ENCODE peak calls at places on chromosomes 1 and 21, in eight cellular contexts. L is heart left ventricle, Z is BJ, Q is HL-60, G is bronchial epithelial cell, P is astrocyte of the spinal cord, A is astrocyte of the cerebellum, D is fibroblast of lung. K is an unnamed sample.

GRCh38 chr1:50308883-50309282 is 114.4 kb downstream of the DMRTA2 start:
- DNase-seq in L (peak), Z (no peak), Q (no peak), G (peak), P (peak), A (peak), D (peak), K (no peak)

GRCh38 chr21:35995522-35996088 is 64.7 kb downstream of the SETD4 start:
- DNase-seq in L (no peak), Z (no peak), Q (no peak), G (no peak), P (no peak), A (no peak), D (no peak), K (no peak)

GRCh38 chr1:233304489-233305102 is 9.1 kb upstream of the PCNX2 start:
- DNase-seq in L (no peak), Z (no peak), Q (no peak), G (peak), P (peak), A (peak), D (peak), K (no peak)

GRCh38 chr1:204651843-204652421 is 33.6 kb downstream of the LRRN2 start:
- DNase-seq in L (no peak), Z (no peak), Q (no peak), G (no peak), P (no peak), A (no peak), D (no peak), K (no peak)

GRCh38 chr1:233025156-233025555 is 74.7 kb downstream of the NTPCR start:
- DNase-seq in L (peak), Z (no peak), Q (no peak), G (no peak), P (peak), A (peak), D (no peak), K (no peak)

GRCh38 chr1:71587961-71588360 is 507.1 kb upstream of the ZRANB2 start:
- DNase-seq in L (no peak), Z (peak), Q (no peak), G (peak), P (peak), A (peak), D (peak), K (no peak)

GRCh38 chr1:57424231-57425027 is 569 bp upstream of the DAB1 start:
- DNase-seq in L (peak), Z (no peak), Q (no peak), G (no peak), P (peak), A (no peak), D (peak), K (no peak)

GRCh38 chr1:29235955-29236742 is at the start of gene PTPRU:
- DNase-seq in L (peak), Z (no peak), Q (peak), G (peak), P (peak), A (no peak), D (peak), K (no peak)

GRCh38 chr1:240854367-240854766 is 242.4 kb upstream of the GREM2 start:
- DNase-seq in L (no peak), Z (no peak), Q (no peak), G (no peak), P (peak), A (no peak), D (no peak), K (no peak)

GRCh38 chr1:119549719-119550141 is 42.7 kb downstream of the HSD3B1 start:
- DNase-seq in L (no peak), Z (no peak), Q (no peak), G (peak), P (peak), A (peak), D (peak), K (peak)

GRCh38 chr1:181089777-181090505 is 1.4 kb downstream of the IER5 start:
- DNase-seq in L (peak), Z (no peak), Q (no peak), G (peak), P (peak), A (no peak), D (peak), K (no peak)

GRCh38 chr1:59229138-59229537 is 67.8 kb upstream of the FGGY start:
- DNase-seq in L (no peak), Z (no peak), Q (peak), G (peak), P (no peak), A (no peak), D (peak), K (peak)

GRCh38 chr1:231021540-231022031 is 18.5 kb downstream of the FAM89A start:
- DNase-seq in L (no peak), Z (no peak), Q (no peak), G (no peak), P (peak), A (no peak), D (no peak), K (no peak)

GRCh38 chr1:180154003-180154324 is 705 bp upstream of the QSOX1 start:
- DNase-seq in L (no peak), Z (no peak), Q (no peak), G (no peak), P (no peak), A (no peak), D (no peak), K (no peak)

GRCh38 chr1:42846257-42847110 is at the start of gene ZNF691:
- DNase-seq in L (peak), Z (peak), Q (peak), G (peak), P (peak), A (peak), D (peak), K (peak)

GRCh38 chr1:23403038-23403336 is 21.6 kb downstream of the TCEA3 start:
- DNase-seq in L (no peak), Z (no peak), Q (peak), G (peak), P (peak), A (peak), D (peak), K (no peak)

GRCh38 chr1:77459881-77460280 is 178.1 kb downstream of the AK5 start:
- DNase-seq in L (no peak), Z (no peak), Q (no peak), G (peak), P (no peak), A (no peak), D (no peak), K (no peak)

DNA sequence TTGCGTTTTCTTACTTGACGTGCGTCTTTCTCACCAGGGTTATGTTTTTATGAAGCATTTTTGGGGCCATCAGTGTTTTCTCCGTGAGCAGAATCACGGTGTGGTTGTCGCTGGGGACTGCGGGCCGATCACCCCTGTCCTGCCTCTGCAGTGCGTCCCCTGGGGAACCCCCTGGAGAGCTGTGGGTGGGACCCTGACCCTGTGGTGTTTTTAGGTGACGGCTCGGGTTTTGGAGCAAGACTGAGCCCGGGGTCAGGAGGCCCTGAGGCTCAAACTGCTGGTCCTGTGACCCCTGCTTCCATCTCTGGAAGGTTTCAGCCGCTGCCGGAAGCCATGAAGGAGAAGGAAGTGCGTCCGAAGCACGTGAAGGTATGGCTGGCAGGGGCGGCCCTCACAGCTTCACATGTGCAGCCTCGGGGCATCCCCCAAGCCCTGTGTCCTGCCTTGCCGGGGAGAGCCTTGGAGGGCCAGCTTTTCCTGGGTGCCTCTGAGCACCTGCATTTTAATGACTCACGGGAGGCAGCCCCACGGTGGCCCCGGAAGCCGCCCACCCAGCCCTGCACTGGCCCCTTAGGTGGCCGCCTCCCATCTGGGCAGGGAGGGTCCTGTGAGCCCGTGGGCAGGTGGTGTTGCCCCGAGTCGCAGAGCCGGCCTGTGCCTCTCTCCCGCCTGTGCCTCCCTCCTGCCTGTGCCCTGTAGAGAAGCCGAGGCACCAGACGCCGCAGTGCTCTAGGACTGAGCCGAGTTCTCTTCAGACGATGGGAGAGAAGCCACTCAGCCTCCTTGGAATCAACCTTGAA is 36.7 kb upstream of the DIP2A start:
- DNase-seq in L (peak), Z (no peak), Q (no peak), G (no peak), P (no peak), A (no peak), D (no peak), K (no peak)
- H3K4me3 ChIP-seq in L (no peak), Z (no peak), Q (no peak), G (no peak), P (no peak), A (no peak), D (no peak), K (no peak)

GRCh38 chr1:161382214-161383019 is 14.7 kb upstream of the CFAP126 start:
- DNase-seq in L (no peak), Z (peak), Q (peak), G (peak), P (peak), A (peak), D (peak), K (peak)

GRCh38 chr1:161378014-161378413 is 10.3 kb upstream of the CFAP126 start:
- DNase-seq in L (no peak), Z (no peak), Q (no peak), G (no peak), P (no peak), A (no peak), D (no peak), K (no peak)

GRCh38 chr1:161379071-161379470 is 11.4 kb upstream of the CFAP126 start:
- DNase-seq in L (peak), Z (no peak), Q (no peak), G (no peak), P (no peak), A (no peak), D (no peak), K (no peak)

GRCh38 chr1:161381707-161382106 is 14.0 kb upstream of the CFAP126 start:
- DNase-seq in L (no peak), Z (no peak), Q (no peak), G (no peak), P (no peak), A (no peak), D (no peak), K (no peak)
- TF ChIP-seq CTCF in L (no peak), Z (no peak), Q (no peak), G (no peak), P (no peak), A (no peak), D (no peak), K (no peak)

GRCh38 chr1:11731719-11732283 is 4.1 kb upstream of the AGTRAP start:
- DNase-seq in L (peak), Z (no peak), Q (no peak), G (no peak), P (peak), A (peak), D (peak), K (no peak)
- H3K4me3 ChIP-seq in L (peak), Z (no peak), Q (no peak), G (peak), P (peak), A (peak), D (peak), K (no peak)

GRCh38 chr1:83995649-83996048 is 3.3 kb downstream of the TTLL7 start:
- DNase-seq in L (no peak), Z (no peak), Q (no peak), G (no peak), P (no peak), A (no peak), D (no peak), K (no peak)

GRCh38 chr1:83994111-83994510 is 4.8 kb downstream of the TTLL7 start:
- DNase-seq in L (no peak), Z (no peak), Q (no peak), G (no peak), P (no peak), A (no peak), D (no peak), K (no peak)

GRCh38 chr1:83996175-83996574 is 2.8 kb downstream of the TTLL7 start:
- DNase-seq in L (no peak), Z (no peak), Q (no peak), G (no peak), P (no peak), A (no peak), D (no peak), K (no peak)

GRCh38 chr1:83985048-83985447 is 13.9 kb downstream of the TTLL7 start:
- DNase-seq in L (no peak), Z (no peak), Q (no peak), G (no peak), P (no peak), A (no peak), D (no peak), K (no peak)

DNA sequence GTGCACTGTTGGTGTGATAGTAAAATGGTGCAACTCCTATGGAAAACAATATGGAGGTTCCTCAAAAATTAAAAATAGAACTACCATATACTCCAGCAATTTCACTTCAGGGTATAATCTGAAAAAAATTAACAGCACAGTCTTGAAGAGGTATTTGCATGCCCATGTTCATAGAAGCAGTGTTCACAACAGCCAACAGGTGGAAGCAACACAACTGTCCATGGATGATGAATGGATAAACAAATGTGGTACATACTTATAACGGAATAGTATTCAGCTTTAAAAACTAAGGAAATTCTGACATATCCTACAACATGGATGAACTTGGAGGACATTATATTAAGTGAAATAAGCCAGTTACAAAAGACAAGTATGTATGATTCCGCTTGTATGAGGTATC is 8.2 kb downstream of the TTLL7 start:
- DNase-seq in L (no peak), Z (no peak), Q (no peak), G (peak), P (no peak), A (no peak), D (no peak), K (no peak)
- TF ChIP-seq CTCF in L (no peak), Z (no peak), Q (no peak), G (no peak), P (no peak), A (no peak), D (no peak), K (peak)

DNA sequence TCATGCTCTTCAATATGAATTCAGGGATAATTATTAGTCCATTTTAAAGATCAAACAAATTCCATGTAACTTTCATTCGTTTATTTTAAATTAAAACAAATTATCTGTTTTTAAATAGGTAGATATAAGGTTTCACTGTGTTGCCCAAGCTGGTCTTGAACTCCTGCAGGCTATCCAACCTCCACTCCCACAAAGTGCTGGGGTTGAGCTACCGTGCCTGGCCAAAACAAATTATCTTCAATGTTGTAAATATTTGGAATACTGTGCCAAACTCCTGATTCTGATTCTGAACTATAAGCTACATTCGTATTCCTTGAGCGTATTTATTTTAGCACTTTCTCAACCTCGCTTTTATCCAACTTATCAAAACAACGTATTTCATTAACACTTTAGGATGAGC is 19.6 kb downstream of the AGL start:
- DNase-seq in L (no peak), Z (no peak), Q (no peak), G (no peak), P (no peak), A (no peak), D (no peak), K (no peak)
- H3K4me3 ChIP-seq in L (no peak), Z (no peak), Q (no peak), G (no peak), P (no peak), A (no peak), D (no peak), K (no peak)

GRCh38 chr21:43919283-43919682 is 54.3 kb downstream of the AGPAT3 start:
- DNase-seq in L (no peak), Z (no peak), Q (no peak), G (no peak), P (no peak), A (no peak), D (no peak), K (no peak)

GRCh38 chr21:43918385-43918947 is 53.4 kb downstream of the AGPAT3 start:
- DNase-seq in L (no peak), Z (no peak), Q (no peak), G (no peak), P (no peak), A (no peak), D (no peak), K (no peak)

GRCh38 chr21:43916076-43916475 is 51.1 kb downstream of the AGPAT3 start:
- DNase-seq in L (no peak), Z (no peak), Q (no peak), G (no peak), P (no peak), A (no peak), D (no peak), K (no peak)

GRCh38 chr21:43916691-43917514 is 51.9 kb downstream of the AGPAT3 start:
- DNase-seq in L (no peak), Z (no peak), Q (no peak), G (no peak), P (no peak), A (no peak), D (peak), K (no peak)

GRCh38 chr21:43917515-43918384 is 52.7 kb downstream of the AGPAT3 start:
- DNase-seq in L (no peak), Z (no peak), Q (no peak), G (no peak), P (no peak), A (no peak), D (no peak), K (no peak)
- TF ChIP-seq CTCF in L (no peak), Z (no peak), Q (no peak), G (no peak), P (no peak), A (no peak), D (no peak), K (peak)

DNA sequence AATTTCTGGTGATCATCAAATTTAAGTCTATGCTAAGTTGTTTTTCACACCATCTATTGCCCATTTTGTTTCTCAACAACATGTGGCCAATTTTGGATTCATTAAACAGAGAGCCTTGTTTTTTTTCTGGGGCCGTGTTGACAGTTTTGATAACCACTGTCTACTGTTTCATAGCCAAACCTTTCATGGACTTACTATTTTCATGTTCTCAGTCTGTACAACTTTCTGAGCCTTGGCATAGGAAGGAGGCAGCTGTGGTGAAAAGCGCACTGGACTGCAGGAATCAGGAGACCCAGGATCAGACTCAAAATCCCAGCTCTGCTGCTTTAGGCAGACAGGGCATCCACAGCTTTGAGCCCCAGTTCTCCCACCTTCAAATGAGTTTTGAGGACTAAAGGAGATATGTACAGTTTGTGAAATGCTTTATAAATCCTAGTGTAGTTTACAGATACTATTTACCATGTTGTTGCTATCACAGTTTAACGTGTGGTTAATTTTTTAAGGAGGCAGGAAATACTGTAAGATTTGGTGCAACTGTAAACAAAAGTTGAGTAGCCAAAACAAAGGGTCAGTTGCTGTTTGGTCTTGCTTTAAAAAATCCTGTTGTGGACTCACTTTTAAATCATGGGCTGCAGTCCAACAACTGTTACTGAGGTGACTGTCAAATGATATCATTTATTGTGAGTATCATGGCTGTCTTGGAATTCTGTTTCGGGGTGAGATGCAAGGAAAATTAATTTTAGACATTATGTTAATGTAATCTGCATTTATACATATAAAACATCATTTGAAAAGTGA is 2.9 kb downstream of the MACO1 start:
- DNase-seq in L (no peak), Z (no peak), Q (no peak), G (no peak), P (no peak), A (no peak), D (no peak), K (no peak)
- H3K4me3 ChIP-seq in L (peak), Z (no peak), Q (no peak), G (no peak), P (no peak), A (no peak), D (peak), K (no peak)

GRCh38 chr1:30867537-30867936 is 41.0 kb downstream of the SDC3 start:
- DNase-seq in L (no peak), Z (no peak), Q (no peak), G (no peak), P (no peak), A (no peak), D (no peak), K (no peak)

GRCh38 chr1:30866594-30866993 is 42.0 kb downstream of the SDC3 start:
- DNase-seq in L (no peak), Z (no peak), Q (no peak), G (no peak), P (no peak), A (no peak), D (no peak), K (no peak)

GRCh38 chr1:30863955-30864604 is 44.5 kb downstream of the SDC3 start:
- DNase-seq in L (no peak), Z (no peak), Q (no peak), G (no peak), P (no peak), A (no peak), D (no peak), K (no peak)

GRCh38 chr1:30868833-30869435 is 39.6 kb downstream of the SDC3 start:
- DNase-seq in L (no peak), Z (no peak), Q (no peak), G (no peak), P (no peak), A (no peak), D (no peak), K (no peak)

DNA sequence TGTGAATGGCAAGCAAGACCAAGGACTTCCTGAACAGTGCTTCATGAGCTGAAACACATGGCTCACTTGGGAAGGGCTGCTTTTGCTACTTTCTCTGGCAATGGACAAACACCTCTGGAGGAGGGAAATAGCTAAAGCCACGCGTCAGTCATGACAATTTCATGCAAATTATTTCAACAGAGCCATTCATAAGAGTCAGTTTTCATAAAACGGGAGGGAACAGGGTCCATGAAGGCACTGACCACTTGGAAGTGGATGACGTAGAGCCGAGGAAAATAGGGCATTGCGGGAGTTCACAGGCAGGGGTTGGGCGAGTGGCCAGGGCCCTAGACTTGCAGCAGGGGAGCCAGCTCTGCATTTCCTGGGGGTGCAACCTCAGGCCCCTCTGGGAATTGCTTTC is 43.9 kb downstream of the SDC3 start:
- DNase-seq in L (no peak), Z (no peak), Q (no peak), G (no peak), P (no peak), A (no peak), D (peak), K (no peak)
- TF ChIP-seq CTCF in L (no peak), Z (no peak), Q (no peak), G (no peak), P (no peak), A (no peak), D (no peak), K (no peak)